ENCODE peak calls at places on chromosomes 7 and 10, in four cellular contexts. M is AG09309, J is WTC11, U is epithelial cell of esophagus. D is an unnamed sample.

GRCh38 chr7:157627646-157628045 is 290.8 kb downstream of the DNAJB6 start:
- DNase-seq in M (no peak), U (no peak), J (no peak), D (no peak)

GRCh38 chr10:99375444-99375843 is 46.3 kb downstream of the CNNM1 start:
- DNase-seq in M (no peak), J (no peak), U (no peak), D (no peak)

GRCh38 chr7:7122701-7123281 is 59.6 kb upstream of the C1GALT1 start:
- DNase-seq in J (no peak), U (peak), M (peak), D (no peak)

GRCh38 chr7:26090927-26091519 is 61.0 kb upstream of the NFE2L3 start:
- DNase-seq in U (peak), J (no peak), M (peak), D (peak)

GRCh38 chr7:26397326-26397725 is 105.7 kb downstream of the SNX10 start:
- DNase-seq in J (no peak), M (no peak), U (no peak), D (peak)

GRCh38 chr7:22723171-22723601 is 3.8 kb upstream of the IL6 start:
- DNase-seq in M (no peak), J (no peak), U (no peak), D (no peak)

GRCh38 chr10:34102917-34103506 is 712.1 kb downstream of the PARD3 start:
- DNase-seq in M (peak), U (no peak), J (no peak), D (no peak)

GRCh38 chr7:144668503-144668902 is 167.3 kb downstream of the TPK1 start:
- DNase-seq in U (no peak), J (no peak), M (no peak), D (no peak)

GRCh38 chr10:11687357-11687771 is 54.8 kb upstream of the ECHDC3 start:
- DNase-seq in U (peak), J (no peak), M (no peak), D (no peak)